ENCODE peak calls at places on chromosomes 1 and 21, in five cellular contexts. B is SK-N-SH, N is GM12878, F is K562, O is HepG2. A is an unnamed sample.

GRCh38 chr1:207342351-207342750 is 20.9 kb downstream of the CD55 start:
- DNase-seq in B (no peak), N (no peak), F (no peak), O (no peak), A (no peak)

GRCh38 chr1:112954059-112954458 is 1.9 kb downstream of the SLC16A1 start:
- DNase-seq in B (no peak), N (no peak), F (no peak), O (no peak), A (no peak)

GRCh38 chr1:183191833-183192232 is 5.8 kb downstream of the LAMC2 start:
- DNase-seq in B (no peak), N (no peak), F (no peak), O (no peak), A (no peak)

GRCh38 chr1:167644551-167644950 is 14.5 kb downstream of the RCSD1 start:
- DNase-seq in B (no peak), N (no peak), F (no peak), O (no peak), A (no peak)

GRCh38 chr1:119626841-119627240 is 21.2 kb downstream of the ZNF697 start:
- DNase-seq in B (no peak), N (no peak), F (no peak), O (no peak), A (no peak)

GRCh38 chr1:194369060-194369459 is 1182.6 kb upstream of the B3GALT2 start:
- DNase-seq in B (no peak), N (no peak), F (no peak), O (no peak), A (no peak)

GRCh38 chr21:35154788-35155187 is 105.7 kb upstream of the RUNX1 start:
- DNase-seq in B (no peak), N (no peak), F (peak), O (no peak), A (no peak)

GRCh38 chr1:69167876-69168275 is 399.8 kb upstream of the LRRC7 start:
- DNase-seq in B (no peak), N (no peak), F (no peak), O (no peak), A (no peak)

GRCh38 chr1:6864166-6864565 is 78.9 kb downstream of the CAMTA1 start:
- DNase-seq in B (no peak), N (no peak), F (no peak), O (no peak), A (no peak)

GRCh38 chr1:8969937-8970336 is 24.3 kb downstream of the CA6 start:
- DNase-seq in B (no peak), N (no peak), F (no peak), O (no peak), A (no peak)

GRCh38 chr1:160651428-160652064 is 4.7 kb upstream of the SLAMF1 start:
- DNase-seq in B (no peak), N (no peak), F (no peak), O (no peak), A (no peak)

GRCh38 chr1:226651041-226651731 is 87.9 kb downstream of the ITPKB start:
- DNase-seq in B (no peak), N (no peak), F (no peak), O (no peak), A (no peak)

GRCh38 chr1:20500716-20501115 is 7.2 kb downstream of the MUL1 start:
- DNase-seq in B (no peak), N (no peak), F (no peak), O (no peak), A (no peak)

GRCh38 chr21:29647353-29647781 is 292.4 kb downstream of the GRIK1 start:
- DNase-seq in B (no peak), N (no peak), F (peak), O (no peak), A (no peak)

GRCh38 chr1:235953801-235954200 is 87.1 kb upstream of the LYST start:
- DNase-seq in B (no peak), N (no peak), F (no peak), O (no peak), A (no peak)

GRCh38 chr1:221439008-221439733 is 302.7 kb downstream of the DUSP10 start:
- DNase-seq in B (no peak), N (peak), F (no peak), O (no peak), A (peak)

GRCh38 chr1:226634611-226635246 is 86.2 kb downstream of the STUM start:
- DNase-seq in B (no peak), N (no peak), F (no peak), O (no peak), A (no peak)

GRCh38 chr21:42073140-42074099 is 2.3 kb downstream of the UMODL1 start:
- DNase-seq in B (no peak), N (no peak), F (no peak), O (no peak), A (no peak)

GRCh38 chr1:8482844-8483436 is 165.0 kb downstream of the SLC45A1 start:
- DNase-seq in B (no peak), N (no peak), F (no peak), O (no peak), A (no peak)

GRCh38 chr1:110438883-110439282 is 12.1 kb upstream of the PROK1 start:
- DNase-seq in B (no peak), N (no peak), F (peak), O (no peak), A (no peak)

GRCh38 chr1:110434946-110435345 is 16.0 kb upstream of the PROK1 start:
- DNase-seq in B (no peak), N (no peak), F (peak), O (no peak), A (no peak)

GRCh38 chr1:110436635-110437034 is 14.3 kb upstream of the PROK1 start:
- DNase-seq in B (no peak), N (no peak), F (no peak), O (no peak), A (no peak)

GRCh38 chr1:110443393-110443918 is 7.5 kb upstream of the PROK1 start:
- DNase-seq in B (no peak), N (no peak), F (no peak), O (no peak), A (no peak)

GRCh38 chr1:110440877-110441276 is 10.1 kb upstream of the PROK1 start:
- DNase-seq in B (no peak), N (no peak), F (no peak), O (no peak), A (no peak)
- TF ChIP-seq REST in B (no peak), N (no peak), F (no peak), O (no peak), A (no peak)

GRCh38 chr1:151716405-151716762 is 219 bp downstream of the CELF3 start:
- DNase-seq in B (no peak), N (no peak), F (no peak), O (no peak), A (no peak)
- H3K4me3 ChIP-seq in B (peak), N (no peak), F (no peak), O (no peak), A (peak)

GRCh38 chr1:30756545-30757195 is 904 bp downstream of the LAPTM5 start:
- DNase-seq in B (no peak), N (no peak), F (peak), O (no peak), A (peak)
- TF ChIP-seq SMC3 in B (no peak), N (no peak), F (no peak), O (no peak), A (no peak)

DNA sequence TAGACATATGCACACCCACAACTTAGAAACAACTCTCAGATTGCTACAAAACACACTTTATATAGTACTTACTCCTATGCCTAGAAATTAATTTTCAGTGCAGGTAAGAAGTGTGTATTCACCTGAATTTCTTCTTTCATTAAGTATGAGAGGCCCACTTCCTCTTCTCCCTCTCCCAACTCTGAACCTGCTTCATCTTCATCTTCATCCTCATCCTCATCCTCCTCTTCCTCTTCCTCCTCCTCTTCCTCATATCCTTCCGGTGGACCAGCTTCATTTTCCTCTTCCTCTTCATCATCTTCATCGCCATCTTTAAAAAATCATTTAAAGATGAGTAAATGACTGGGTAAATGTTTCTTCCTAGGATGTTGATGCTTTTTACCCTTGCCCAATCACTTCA is 9.4 kb downstream of the ANP32E start:
- DNase-seq in B (no peak), N (no peak), F (no peak), O (no peak), A (no peak)
- TF ChIP-seq REST in B (no peak), N (no peak), F (no peak), O (no peak), A (no peak)

GRCh38 chr1:2313651-2314296 is 77.6 kb downstream of the MORN1 start:
- DNase-seq in B (no peak), N (no peak), F (no peak), O (no peak), A (no peak)
- H3K4me3 ChIP-seq in B (peak), N (peak), F (no peak), O (peak), A (peak)

GRCh38 chr1:15500184-15500958 is 23.6 kb downstream of the CASP9 start:
- DNase-seq in B (no peak), N (no peak), F (no peak), O (no peak), A (no peak)
- TF ChIP-seq SMC3 in B (no peak), N (no peak), F (no peak), O (no peak), A (no peak)

A was measured in A549.